ENCODE peak calls at places on chromosomes 13 and 19, in eight cellular contexts. B is stimulated activated CD4-positive, alpha-beta T cell treated with anti-CD3 and anti-CD28 coated beads, Interleukin-2, amount 100 ng/mL, for 24 hours; I is CD8-positive, alpha-beta memory T cell; R is Caco-2; U is brain microvascular endothelial cell; J is IMR-90; V is PC-9; Y is tibial nerve. E is an unnamed sample.

GRCh38 chr13:50400035-50400726 is 384.9 kb downstream of the KCNRG start:
- DNase-seq in U (no peak), J (peak), R (no peak), Y (no peak), I (no peak), V (no peak), B (no peak), E (peak)

GRCh38 chr19:10544242-10544752 is 593 bp downstream of the ATG4D start:
- DNase-seq in U (no peak), J (no peak), Y (no peak), B (peak), R (peak), V (peak), I (no peak), E (no peak)

GRCh38 chr13:112710855-112711527 is 21.2 kb downstream of the ATP11A start:
- DNase-seq in R (no peak), J (no peak), Y (no peak), I (no peak), V (no peak), B (no peak), U (no peak), E (no peak)

GRCh38 chr13:98443329-98443728 is 133.6 kb downstream of the STK24 start:
- DNase-seq in U (peak), V (no peak), I (no peak), J (peak), B (no peak), R (no peak), Y (no peak), E (peak)

GRCh38 chr19:15672580-15673175 is at the start of gene CYP4F12:
- DNase-seq in R (no peak), I (no peak), Y (peak), V (peak), B (peak), U (no peak), J (no peak), E (peak)

GRCh38 chr19:13060964-13061927 is 41.4 kb downstream of the LYL1 start:
- DNase-seq in Y (peak), J (peak), R (peak), U (peak), I (peak), B (peak), V (peak), E (peak)

GRCh38 chr13:31056650-31057275 is 104.9 kb downstream of the HSPH1 start:
- DNase-seq in R (no peak), V (no peak), U (no peak), Y (no peak), J (peak), B (no peak), I (no peak), E (no peak)

GRCh38 chr13:39951301-39951700 is 295.8 kb downstream of the COG6 start:
- DNase-seq in V (no peak), I (no peak), R (no peak), Y (no peak), U (no peak), J (no peak), B (no peak), E (no peak)

GRCh38 chr19:11017275-11018035 is 56.6 kb downstream of the SMARCA4 start:
- DNase-seq in J (no peak), U (no peak), R (no peak), Y (no peak), I (no peak), B (no peak), V (peak), E (peak)

GRCh38 chr19:1264801-1265610 is 4.1 kb upstream of the CIRBP start:
- DNase-seq in I (no peak), R (peak), J (peak), U (peak), V (peak), Y (no peak), B (no peak), E (peak)

GRCh38 chr19:19032420-19033175 is 719 bp downstream of the SUGP2 start:
- DNase-seq in R (peak), U (peak), J (peak), V (peak), B (peak), I (peak), Y (peak), E (peak)

GRCh38 chr13:38602261-38602660 is 84.6 kb upstream of the FREM2 start:
- DNase-seq in Y (no peak), R (no peak), J (no peak), V (peak), B (no peak), U (peak), I (no peak), E (no peak)

GRCh38 chr19:4369888-4370260 is 26.5 kb downstream of the MPND start:
- DNase-seq in U (no peak), V (peak), J (peak), B (peak), Y (no peak), R (peak), I (peak), E (peak)

GRCh38 chr13:28606466-28606865 is 52.5 kb upstream of the POMP start:
- DNase-seq in I (no peak), Y (no peak), U (no peak), J (peak), B (no peak), R (no peak), V (no peak), E (no peak)

GRCh38 chr19:38658462-38659306 is 11.2 kb downstream of the ACTN4 start:
- DNase-seq in V (peak), Y (no peak), U (peak), R (peak), I (no peak), B (no peak), J (peak), E (peak)

GRCh38 chr19:43739836-43740235 is 14.9 kb downstream of the SMG9 start:
- DNase-seq in R (no peak), Y (no peak), U (no peak), V (peak), B (no peak), I (no peak), J (no peak), E (peak)